ENCODE peak calls at places on chromosomes 13 and 19, in six cellular contexts. N is stomach, G is HepG2, F is suprapubic skin, L is transverse colon, D is upper lobe of left lung. W is an unnamed sample.

GRCh38 chr19:3565177-3565576 is 7.6 kb upstream of the HMG20B start:
- DNase-seq in L (no peak), D (no peak), G (peak; percentile 46), F (no peak), N (no peak), W (no peak)

GRCh38 chr13:48353590-48353989 is 50.0 kb downstream of the RB1 start:
- DNase-seq in N (no peak), D (no peak), G (no peak), L (no peak), F (no peak), W (no peak)

GRCh38 chr19:58474291-58474996 is 1.7 kb upstream of the ZNF446 start:
- DNase-seq in D (no peak), G (no peak), L (no peak), N (no peak), F (no peak), W (no peak)

GRCh38 chr13:100128373-100128772 is 39.5 kb downstream of the PCCA start:
- DNase-seq in D (no peak), F (no peak), N (no peak), G (peak; percentile 24), L (no peak), W (no peak)

GRCh38 chr19:29965529-29965928 is 23.5 kb downstream of the URI1 start:
- DNase-seq in G (no peak), L (no peak), D (no peak), N (no peak), F (no peak), W (no peak)

GRCh38 chr19:17834350-17835181 is 13.2 kb downstream of the JAK3 start:
- DNase-seq in L (no peak), D (no peak), G (no peak), F (no peak), N (no peak), W (no peak)

GRCh38 chr19:30106417-30107095 is 164.5 kb downstream of the URI1 start:
- DNase-seq in N (no peak), G (no peak), F (no peak), D (no peak), L (no peak), W (peak; percentile 20)

GRCh38 chr13:24215732-24216131 is 55.2 kb downstream of the SPATA13 start:
- DNase-seq in F (no peak), D (peak; percentile 48), L (no peak), N (peak; percentile 63), G (no peak), W (no peak)

GRCh38 chr13:109422163-109422562 is 364.2 kb downstream of the IRS2 start:
- DNase-seq in N (no peak), D (peak; percentile 37), G (no peak), L (no peak), F (no peak), W (no peak)

GRCh38 chr13:31200636-31200970 is 828 bp downstream of the B3GLCT start:
- DNase-seq in D (peak; percentile 41), N (peak; percentile 50), F (peak; percentile 80), L (peak; percentile 63), G (peak; percentile 24), W (peak; percentile 93)

GRCh38 chr13:30711375-30711774 is 24.0 kb upstream of the ALOX5AP start:
- DNase-seq in D (no peak), G (no peak), F (no peak), N (no peak), L (no peak), W (no peak)

GRCh38 chr19:57817976-57818375 is 3.3 kb upstream of the ZNF552 start:
- DNase-seq in G (no peak), F (no peak), L (no peak), D (no peak), N (no peak), W (no peak)

GRCh38 chr13:30715837-30716236 is 19.5 kb upstream of the ALOX5AP start:
- DNase-seq in D (no peak), L (no peak), G (no peak), N (no peak), F (no peak), W (no peak)

GRCh38 chr19:10085641-10086031 is 481 bp upstream of the SHFL start:
- DNase-seq in D (no peak), G (no peak), L (no peak), N (no peak), F (no peak), W (no peak)

GRCh38 chr19:10088949-10089554 is 2.9 kb downstream of the SHFL start:
- DNase-seq in D (no peak), F (no peak), N (no peak), G (no peak), L (no peak), W (no peak)

GRCh38 chr19:10086904-10087256 is 763 bp downstream of the SHFL start:
- DNase-seq in F (no peak), N (no peak), D (no peak), G (no peak), L (no peak), W (peak; percentile 87)

GRCh38 chr19:10086032-10086903 is at the start of gene SHFL:
- DNase-seq in D (peak; percentile 82), F (no peak), L (peak; percentile 88), G (peak; percentile 40), N (peak; percentile 85), W (peak; percentile 96)

GRCh38 chr19:10087296-10088061 is 1.4 kb downstream of the SHFL start:
- DNase-seq in G (no peak), N (no peak), F (no peak), D (no peak), L (no peak), W (no peak)
- TF ChIP-seq POLR2AphosphoS5 in G (no peak), N (no peak), F (no peak), D (no peak), L (no peak), W (no peak)

GRCh38 chr19:45499196-45500180 is 1.2 kb downstream of the PPM1N start:
- DNase-seq in G (no peak), L (peak; percentile 68), D (no peak), F (no peak), N (no peak), W (peak; percentile 90)
- H3K4me3 ChIP-seq in G (no peak overlapping the region), L (no peak overlapping the region), D (no peak overlapping the region), F (peak overlapping the region; percentile 35), N (peak overlapping the region; percentile 28), W (no peak overlapping the region)

GRCh38 chr19:1849999-1850398 is 1.7 kb upstream of the REXO1 start:
- DNase-seq in L (no peak), F (no peak), G (no peak), D (no peak), N (no peak), W (no peak)

GRCh38 chr19:1847348-1847683 is 967 bp downstream of the REXO1 start:
- DNase-seq in F (no peak), G (no peak), N (no peak), D (no peak), L (no peak), W (no peak)

GRCh38 chr19:1849132-1849474 is 820 bp upstream of the REXO1 start:
- DNase-seq in L (no peak), D (no peak), G (no peak), N (no peak), F (no peak), W (peak; percentile 74)

GRCh38 chr19:1847684-1848398 is 442 bp downstream of the REXO1 start:
- DNase-seq in F (no peak), G (peak; percentile 75), L (peak; percentile 61), D (peak; percentile 51), N (no peak), W (peak; percentile 90)

GRCh38 chr19:1848399-1849131 is at the start of gene REXO1:
- DNase-seq in G (peak; percentile 89), N (peak; percentile 98), D (peak; percentile 96), L (peak; percentile 98), F (peak; percentile 97), W (peak; percentile 97)
- TF ChIP-seq POLR2AphosphoS5 in G (peak; percentile 29), N (peak; percentile 20), D (peak; percentile 40), L (peak; percentile 41), F (peak; percentile 84), W (peak; percentile 72)

DNA sequence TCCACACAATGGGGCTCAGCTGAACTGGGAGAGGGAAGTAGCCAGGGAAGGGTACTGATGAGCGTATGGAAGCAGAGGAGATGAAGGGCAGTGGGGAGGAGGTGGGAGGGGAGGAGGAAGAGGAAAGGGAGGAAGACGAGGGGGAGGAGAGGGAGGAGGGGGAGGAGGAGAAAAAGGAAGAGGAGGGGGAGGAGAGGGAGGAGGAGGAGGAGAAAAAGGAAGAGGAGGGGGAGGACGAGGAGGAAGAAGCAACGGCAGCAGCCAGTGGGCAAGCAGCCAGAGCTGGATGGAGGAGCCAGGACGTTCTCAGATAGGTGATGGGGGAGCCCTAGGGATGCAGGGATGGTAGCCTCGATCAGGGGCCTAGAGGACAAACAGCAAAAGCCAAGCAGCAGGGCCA is 5.6 kb downstream of the CERS4 start:
- DNase-seq in F (no peak), G (no peak), N (no peak), D (no peak), L (no peak), W (no peak)
- H3K4me3 ChIP-seq in F (no peak overlapping the region), G (no peak overlapping the region), N (no peak overlapping the region), D (no peak overlapping the region), L (no peak overlapping the region), W (no peak overlapping the region)

DNA sequence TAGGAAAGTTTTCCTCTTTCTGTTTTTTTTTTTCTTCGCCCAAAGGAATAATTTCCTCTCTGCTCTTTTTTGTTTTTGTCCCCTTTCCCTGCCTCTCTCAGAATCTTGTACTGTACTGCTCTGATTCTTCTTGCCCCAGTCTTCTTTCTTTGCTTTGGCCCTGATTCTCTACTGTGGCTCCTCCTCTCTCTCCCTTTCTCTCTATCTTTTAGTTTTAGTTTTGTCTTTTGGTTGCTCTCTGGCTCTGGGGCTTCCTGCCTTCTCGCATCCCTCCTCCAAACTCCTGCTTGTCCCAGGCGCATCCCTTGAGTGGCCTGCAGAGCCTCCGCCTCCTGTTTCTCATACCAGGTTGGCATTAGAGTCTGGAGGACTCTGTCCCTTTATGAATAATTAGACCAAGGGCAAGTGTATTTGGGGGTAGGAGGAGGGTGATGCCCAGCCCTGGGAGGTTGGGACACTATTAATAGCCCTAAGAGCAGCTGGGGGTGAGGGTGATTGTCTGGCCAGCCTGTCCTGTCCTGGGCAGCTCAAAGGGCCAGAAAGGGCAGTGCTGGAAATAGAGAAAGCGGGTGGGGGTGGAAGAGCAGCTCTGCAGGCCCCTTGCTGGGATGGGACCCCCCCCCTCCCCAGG is 39.1 kb downstream of the LYL1 start:
- DNase-seq in G (no peak), L (no peak), D (no peak), N (no peak), F (no peak), W (no peak)
- TF ChIP-seq POLR2AphosphoS5 in G (no peak), L (no peak), D (no peak), N (no peak), F (no peak), W (no peak)

GRCh38 chr13:43005460-43006236 is 13.6 kb upstream of the EPSTI1 start:
- DNase-seq in N (no peak), D (no peak), L (no peak), G (peak; percentile 50), F (no peak), W (no peak)
- H3K4me3 ChIP-seq in N (no peak overlapping the region), D (no peak overlapping the region), L (no peak overlapping the region), G (no peak overlapping the region), F (no peak overlapping the region), W (no peak overlapping the region)

GRCh38 chr19:38084196-38084595 is 139.8 kb downstream of the DPF1 start:
- DNase-seq in N (no peak), F (no peak), L (no peak), D (no peak), G (no peak), W (no peak)
- TF ChIP-seq POLR2AphosphoS5 in N (no peak), F (no peak), L (no peak), D (no peak), G (no peak), W (no peak)

W was measured in spleen.